ENCODE peak calls at places on chromosomes 11 and 22, in seven cellular contexts. C, S, N, J, I, E and Y are unnamed samples.

GRCh38 chr11:70586261-70587094 is 188.1 kb downstream of the CTTN start:
- DNase-seq in N (no peak), E (no peak), C (no peak), S (no peak), J (peak; percentile 51), I (no peak), Y (no peak)

GRCh38 chr22:45925811-45926351 is 51.1 kb downstream of the WNT7B start:
- DNase-seq in S (no peak), I (no peak), N (no peak), C (no peak), J (no peak), E (no peak), Y (no peak)

GRCh38 chr11:20289732-20290131 is 73.8 kb upstream of the HTATIP2 start:
- DNase-seq in N (no peak), J (no peak), I (no peak), S (no peak), E (no peak), C (no peak), Y (no peak)

GRCh38 chr11:70281114-70281729 is 10.7 kb downstream of the PPFIA1 start:
- DNase-seq in N (no peak), J (no peak), S (no peak), E (no peak), C (peak; percentile 41), I (no peak), Y (no peak)

GRCh38 chr11:65873280-65874156 is 918 bp upstream of the EFEMP2 start:
- DNase-seq in E (peak; percentile 66), S (peak; percentile 97), C (peak; percentile 97), N (peak; percentile 97), I (peak; percentile 84), J (peak; percentile 98), Y (peak; percentile 97)

GRCh38 chr11:84097186-84097585 is 811.0 kb upstream of the CCDC90B start:
- DNase-seq in C (no peak), N (no peak), E (no peak), S (no peak), I (no peak), J (no peak), Y (no peak)

GRCh38 chr11:122069946-122070345 is 46.1 kb downstream of the BLID start:
- DNase-seq in S (peak; percentile 28), N (peak; percentile 14), C (peak; percentile 65), J (no peak), E (no peak), I (no peak), Y (peak; percentile 46)

GRCh38 chr11:133908827-133909226 is 47.9 kb downstream of the IGSF9B start:
- DNase-seq in E (no peak), J (peak; percentile 74), C (no peak), S (no peak), N (no peak), I (no peak), Y (no peak)

GRCh38 chr11:118565062-118565461 is 669 bp downstream of the IFT46 start:
- DNase-seq in N (no peak), I (no peak), E (no peak), J (no peak), S (no peak), C (no peak), Y (no peak)

GRCh38 chr11:119338318-119338890 is 2.3 kb downstream of the C1QTNF5 start:
- DNase-seq in J (peak; percentile 88), C (peak; percentile 79), E (no peak), S (peak; percentile 75), I (no peak), N (peak; percentile 76), Y (peak; percentile 85)

GRCh38 chr22:22935546-22936157 is 48.0 kb downstream of the IGLL5 start:
- DNase-seq in J (peak; percentile 92), N (peak; percentile 75), S (peak; percentile 35), E (no peak), C (no peak), I (no peak), Y (peak; percentile 91)

GRCh38 chr22:27670701-27671412 is 130.7 kb downstream of the MN1 start:
- DNase-seq in E (no peak), S (peak; percentile 50), N (peak; percentile 40), J (peak; percentile 72), C (no peak), I (peak; percentile 47), Y (no peak)

GRCh38 chr22:38327805-38328204 is 10.6 kb upstream of the CSNK1E start:
- DNase-seq in J (no peak), C (no peak), N (no peak), I (no peak), S (no peak), E (no peak), Y (no peak)

GRCh38 chr22:42635531-42635930 is 4.9 kb downstream of the ATP5MGL start:
- DNase-seq in S (peak; percentile 67), N (peak; percentile 55), E (no peak), I (no peak), C (peak; percentile 64), J (no peak), Y (peak; percentile 39)

GRCh38 chr11:116911981-116912734 is 74.7 kb upstream of the APOA1 start:
- DNase-seq in E (no peak), J (no peak), C (no peak), S (no peak), I (no peak), N (no peak), Y (no peak)

GRCh38 chr11:68193018-68193417 is 20.1 kb downstream of the KMT5B start:
- DNase-seq in S (no peak), I (no peak), E (no peak), C (no peak), N (no peak), J (no peak), Y (no peak)

GRCh38 chr22:24402460-24403192 is 24.8 kb upstream of the ADORA2A start:
- DNase-seq in E (no peak), C (peak; percentile 89), N (peak; percentile 92), J (no peak), I (no peak), S (peak; percentile 75), Y (peak; percentile 92)

GRCh38 chr22:27880778-27881394 is 38.2 kb downstream of the PITPNB start:
- DNase-seq in N (no peak), J (no peak), S (no peak), C (peak; percentile 87), E (no peak), I (no peak), Y (no peak)

GRCh38 chr22:49068861-49069260 is 758.8 kb downstream of the BRD1 start:
- DNase-seq in C (no peak), N (no peak), E (no peak), J (no peak), S (no peak), I (no peak), Y (no peak)

GRCh38 chr11:18844753-18845367 is 53.3 kb upstream of the PTPN5 start:
- DNase-seq in N (no peak), E (no peak), S (no peak), I (no peak), J (no peak), C (no peak), Y (no peak)

GRCh38 chr11:62554377-62554776 is 7.8 kb upstream of the AHNAK start:
- DNase-seq in E (no peak), S (no peak), J (no peak), C (peak; percentile 43), I (no peak), N (no peak), Y (no peak)

GRCh38 chr11:94581926-94582325 is 14.8 kb downstream of the PIWIL4 start:
- DNase-seq in N (no peak), E (no peak), I (no peak), C (no peak), S (no peak), J (no peak), Y (no peak)

GRCh38 chr11:130413383-130414106 is 14.9 kb downstream of the ADAMTS8 start:
- DNase-seq in I (no peak), C (no peak), S (no peak), E (no peak), J (no peak), N (no peak), Y (no peak)

GRCh38 chr11:58963551-58964075 is 24.3 kb downstream of the GLYATL1 start:
- DNase-seq in I (peak; percentile 70), E (no peak), S (peak; percentile 33), C (no peak), J (no peak), N (no peak), Y (no peak)

GRCh38 chr11:58965246-58965985 is 26.1 kb downstream of the GLYATL1 start:
- DNase-seq in I (no peak), C (no peak), S (no peak), E (no peak), J (no peak), N (no peak), Y (no peak)

GRCh38 chr11:58968251-58968711 is 29.0 kb downstream of the GLYATL1 start:
- DNase-seq in E (no peak), S (peak; percentile 28), J (no peak), C (no peak), I (no peak), N (no peak), Y (no peak)
- H3K4me3 ChIP-seq in E (no peak overlapping the region), S (peak overlapping the region; percentile 7), J (no peak overlapping the region), C (no peak overlapping the region), I (peak overlapping the region; percentile 18), N (no peak overlapping the region), Y (no peak overlapping the region)

DNA sequence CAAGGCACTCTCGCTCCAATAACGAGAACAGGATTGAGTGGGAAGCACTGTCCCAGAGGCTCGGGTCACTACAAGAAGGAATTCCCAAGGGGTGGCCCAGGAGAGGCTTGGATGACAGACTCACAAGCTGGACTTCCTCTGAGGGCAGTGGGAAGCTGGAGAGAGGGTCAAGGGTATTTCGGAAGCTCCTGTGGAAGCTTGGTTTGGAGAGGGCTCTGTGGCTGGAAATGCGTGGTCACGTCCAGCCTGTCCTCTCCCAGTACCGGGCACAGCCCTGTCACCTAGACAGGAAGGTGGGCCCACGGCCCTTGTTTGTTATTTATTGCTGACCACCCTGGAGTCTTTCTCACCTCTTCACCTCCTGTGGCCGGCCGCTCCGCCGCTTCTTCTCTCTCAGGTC is 5.3 kb downstream of the SYNGR1 start:
- DNase-seq in I (no peak), C (no peak), J (no peak), S (no peak), N (no peak), E (no peak), Y (no peak)
- TF ChIP-seq POLR2A in I (no peak), C (no peak), J (no peak), S (no peak), N (no peak), E (no peak), Y (no peak)

GRCh38 chr11:441418-442274 is at the start of gene ANO9:
- DNase-seq in N (peak; percentile 87), C (no peak), J (peak; percentile 89), E (no peak), I (no peak), S (peak; percentile 81), Y (peak; percentile 75)

GRCh38 chr11:439315-440064 is 2.3 kb downstream of the ANO9 start:
- DNase-seq in J (no peak), I (no peak), S (no peak), E (no peak), C (no peak), N (no peak), Y (no peak)

GRCh38 chr11:438101-438844 is 3.5 kb downstream of the ANO9 start:
- DNase-seq in S (no peak), J (no peak), N (no peak), E (no peak), I (no peak), C (no peak), Y (no peak)

GRCh38 chr11:441043-441417 is 781 bp downstream of the ANO9 start:
- DNase-seq in S (no peak), J (no peak), C (no peak), E (no peak), I (no peak), N (no peak), Y (no peak)

GRCh38 chr11:440065-441042 is 1.5 kb downstream of the ANO9 start:
- DNase-seq in S (no peak), N (peak; percentile 66), J (no peak), C (no peak), I (no peak), E (no peak), Y (no peak)
- TF ChIP-seq CTCF in S (no peak), N (peak; percentile 38), J (no peak), C (no peak), I (peak; percentile 24), E (no peak), Y (peak; percentile 59)

GRCh38 chr22:32801001-32801435 is 487 bp upstream of the TIMP3 start:
- DNase-seq in I (no peak), N (no peak), C (no peak), E (no peak), S (no peak), J (no peak), Y (no peak)
- H3K4me3 ChIP-seq in I (peak overlapping the region; percentile 39), N (peak overlapping the region; percentile 62), C (peak overlapping the region; percentile 59), E (peak overlapping the region; percentile 80), S (peak overlapping the region; percentile 82), J (peak overlapping the region; percentile 64), Y (peak overlapping the region; percentile 63)